ENCODE peak calls at places on chromosomes 1 and 21, in eight cellular contexts. One of them, this sample, is unnamed.

GRCh38 chr21:39634507-39634906 is 21.8 kb downstream of the B3GALT5 start:
- DNase-seq in lower lobe of right lung: no peak
- DNase-seq in lung: no peak
- DNase-seq in HCT116: no peak
- DNase-seq in thoracic aorta: no peak
- DNase-seq in progenitor cell of endocrine pancreas: no peak
- DNase-seq in CD8-positive, alpha-beta T cell: no peak
- DNase-seq in fibroblast of mammary gland: no peak
- DNase-seq in this sample: no peak

GRCh38 chr1:169368406-169368769 is 393 bp downstream of the BLZF1 start:
- DNase-seq in progenitor cell of endocrine pancreas: no peak
- DNase-seq in HCT116: no peak
- DNase-seq in thoracic aorta: no peak
- DNase-seq in fibroblast of mammary gland: peak; percentile 15
- DNase-seq in lower lobe of right lung: no peak
- DNase-seq in lung: no peak
- DNase-seq in CD8-positive, alpha-beta T cell: peak; percentile 19
- DNase-seq in this sample: no peak

GRCh38 chr1:46764406-46764805 is 34.4 kb upstream of the CYP4B1 start:
- DNase-seq in thoracic aorta: no peak
- DNase-seq in fibroblast of mammary gland: no peak
- DNase-seq in lung: no peak
- DNase-seq in progenitor cell of endocrine pancreas: no peak
- DNase-seq in CD8-positive, alpha-beta T cell: no peak
- DNase-seq in lower lobe of right lung: no peak
- DNase-seq in HCT116: no peak
- DNase-seq in this sample: no peak

GRCh38 chr1:151436985-151437384 is 22.3 kb downstream of the POGZ start:
- DNase-seq in progenitor cell of endocrine pancreas: no peak
- DNase-seq in lung: no peak
- DNase-seq in lower lobe of right lung: no peak
- DNase-seq in CD8-positive, alpha-beta T cell: no peak
- DNase-seq in thoracic aorta: no peak
- DNase-seq in fibroblast of mammary gland: no peak
- DNase-seq in HCT116: no peak
- DNase-seq in this sample: no peak

GRCh38 chr1:111538343-111539035 is 35.1 kb upstream of the ADORA3 start:
- DNase-seq in thoracic aorta: no peak
- DNase-seq in lung: no peak
- DNase-seq in HCT116: no peak
- DNase-seq in lower lobe of right lung: no peak
- DNase-seq in CD8-positive, alpha-beta T cell: no peak
- DNase-seq in progenitor cell of endocrine pancreas: no peak
- DNase-seq in fibroblast of mammary gland: peak; percentile 93
- DNase-seq in this sample: no peak

GRCh38 chr1:67889940-67890567 is 56.8 kb upstream of the GNG12 start:
- DNase-seq in HCT116: peak; percentile 50
- DNase-seq in thoracic aorta: no peak
- DNase-seq in progenitor cell of endocrine pancreas: no peak
- DNase-seq in CD8-positive, alpha-beta T cell: no peak
- DNase-seq in lung: peak; percentile 38
- DNase-seq in fibroblast of mammary gland: peak; percentile 92
- DNase-seq in lower lobe of right lung: no peak
- DNase-seq in this sample: no peak

GRCh38 chr1:232033285-232033684 is 406.7 kb downstream of the DISC1 start:
- DNase-seq in fibroblast of mammary gland: no peak
- DNase-seq in HCT116: no peak
- DNase-seq in progenitor cell of endocrine pancreas: no peak
- DNase-seq in lower lobe of right lung: no peak
- DNase-seq in CD8-positive, alpha-beta T cell: no peak
- DNase-seq in lung: no peak
- DNase-seq in thoracic aorta: no peak
- DNase-seq in this sample: no peak

GRCh38 chr1:99675994-99676393 is 30.1 kb downstream of the PALMD start:
- DNase-seq in fibroblast of mammary gland: no peak
- DNase-seq in HCT116: no peak
- DNase-seq in CD8-positive, alpha-beta T cell: no peak
- DNase-seq in lower lobe of right lung: no peak
- DNase-seq in progenitor cell of endocrine pancreas: no peak
- DNase-seq in thoracic aorta: no peak
- DNase-seq in lung: no peak
- DNase-seq in this sample: no peak

GRCh38 chr1:108327534-108328462 is 83.9 kb upstream of the NBPF4 start:
- DNase-seq in fibroblast of mammary gland: no peak
- DNase-seq in lung: no peak
- DNase-seq in HCT116: peak; percentile 13
- DNase-seq in thoracic aorta: no peak
- DNase-seq in progenitor cell of endocrine pancreas: no peak
- DNase-seq in lower lobe of right lung: no peak
- DNase-seq in CD8-positive, alpha-beta T cell: no peak
- DNase-seq in this sample: no peak

GRCh38 chr1:200351826-200352549 is 57.8 kb downstream of the ZNF281 start:
- DNase-seq in thoracic aorta: no peak
- DNase-seq in HCT116: no peak
- DNase-seq in CD8-positive, alpha-beta T cell: no peak
- DNase-seq in lung: no peak
- DNase-seq in fibroblast of mammary gland: peak; percentile 97
- DNase-seq in lower lobe of right lung: no peak
- DNase-seq in progenitor cell of endocrine pancreas: no peak
- DNase-seq in this sample: peak; percentile 58

GRCh38 chr1:110513511-110513910 is 5.5 kb downstream of the KCNA10 start:
- DNase-seq in lung: no peak
- DNase-seq in CD8-positive, alpha-beta T cell: no peak
- DNase-seq in progenitor cell of endocrine pancreas: no peak
- DNase-seq in HCT116: no peak
- DNase-seq in fibroblast of mammary gland: peak; percentile 7
- DNase-seq in lower lobe of right lung: no peak
- DNase-seq in thoracic aorta: no peak
- DNase-seq in this sample: no peak

DNA sequence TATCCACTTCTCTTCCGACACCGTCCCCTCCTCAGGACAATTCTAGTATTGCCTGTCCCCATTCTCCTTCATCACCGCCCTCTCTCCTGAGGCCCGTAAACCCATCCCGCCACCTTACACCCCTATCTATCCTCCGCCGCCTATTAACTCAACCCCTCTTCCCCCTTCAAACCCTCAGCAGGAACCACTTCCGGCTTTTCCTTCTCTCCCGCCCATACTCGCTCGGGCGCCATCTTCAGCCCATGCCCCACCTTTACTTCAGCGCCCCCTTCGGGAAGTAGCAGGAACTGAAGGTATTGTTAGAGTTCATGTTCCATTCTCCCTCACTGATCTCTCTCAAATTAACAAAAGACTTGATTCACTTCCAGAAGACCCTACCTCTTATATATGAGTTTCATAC is 31.6 kb downstream of the VN1R5 start:
- DNase-seq in thoracic aorta: no peak
- DNase-seq in progenitor cell of endocrine pancreas: no peak
- DNase-seq in fibroblast of mammary gland: no peak
- DNase-seq in lower lobe of right lung: no peak
- DNase-seq in lung: no peak
- DNase-seq in HCT116: no peak
- DNase-seq in CD8-positive, alpha-beta T cell: no peak
- DNase-seq in this sample: no peak
- TF ChIP-seq CTCF in thoracic aorta: no peak
- TF ChIP-seq CTCF in progenitor cell of endocrine pancreas: no peak
- TF ChIP-seq CTCF in fibroblast of mammary gland: peak; percentile 2
- TF ChIP-seq CTCF in lower lobe of right lung: no peak
- TF ChIP-seq CTCF in lung: no peak
- TF ChIP-seq CTCF in HCT116: peak; percentile 55
- TF ChIP-seq CTCF in CD8-positive, alpha-beta T cell: no peak
- TF ChIP-seq CTCF in this sample: no peak

DNA sequence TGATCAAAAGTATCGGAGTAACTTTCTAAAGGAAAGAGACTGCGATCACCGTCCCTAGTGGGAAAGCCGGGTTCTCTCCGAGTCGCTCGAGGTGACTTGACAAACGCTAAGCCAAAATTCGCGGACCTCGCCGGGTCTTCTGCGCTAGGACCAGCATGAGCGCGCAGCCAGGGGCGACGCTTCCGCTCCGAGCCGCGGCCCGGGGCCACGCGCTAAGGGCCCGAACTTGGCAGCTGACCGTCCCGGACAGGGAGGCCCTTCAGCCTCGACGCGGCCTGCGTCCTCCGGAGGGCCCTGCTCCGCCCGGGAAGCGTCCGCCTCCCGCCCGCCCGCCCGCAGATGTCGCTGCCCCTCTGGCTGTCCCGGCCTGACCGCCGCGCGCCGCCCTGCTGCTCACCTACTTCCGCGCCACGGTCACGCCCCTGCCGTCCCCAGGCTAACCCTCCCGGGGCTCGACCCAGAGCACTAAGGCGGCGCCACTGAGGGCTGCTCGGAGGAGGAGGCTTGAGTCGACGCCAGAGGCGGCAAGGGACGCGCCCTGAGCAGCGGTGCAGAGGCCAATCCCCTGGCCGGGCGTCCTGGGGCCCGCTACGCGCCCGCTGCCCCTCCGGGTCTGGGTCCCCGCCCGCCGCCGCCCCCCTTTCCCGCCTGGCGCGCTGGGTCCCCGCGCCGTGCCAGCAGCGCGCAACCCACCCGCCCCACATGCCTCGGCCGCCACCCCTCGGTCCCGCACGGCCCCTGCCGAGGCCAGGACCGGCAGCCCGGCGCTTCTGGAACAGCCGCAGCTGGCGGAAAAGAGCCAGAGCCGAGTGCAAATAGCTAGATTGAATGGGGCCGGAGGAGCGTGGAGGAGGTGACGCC is 896 bp upstream of the DUSP10 start:
- DNase-seq in thoracic aorta: peak; percentile 43
- DNase-seq in fibroblast of mammary gland: peak; percentile 77
- DNase-seq in lower lobe of right lung: peak; percentile 96
- DNase-seq in HCT116: peak; percentile 48
- DNase-seq in lung: peak; percentile 91
- DNase-seq in CD8-positive, alpha-beta T cell: peak; percentile 63
- DNase-seq in progenitor cell of endocrine pancreas: peak; percentile 68
- DNase-seq in this sample: peak; percentile 90
- TF ChIP-seq CTCF in thoracic aorta: no peak
- TF ChIP-seq CTCF in fibroblast of mammary gland: no peak
- TF ChIP-seq CTCF in lower lobe of right lung: peak; percentile 43
- TF ChIP-seq CTCF in HCT116: no peak
- TF ChIP-seq CTCF in lung: no peak
- TF ChIP-seq CTCF in CD8-positive, alpha-beta T cell: no peak
- TF ChIP-seq CTCF in progenitor cell of endocrine pancreas: peak; percentile 22
- TF ChIP-seq CTCF in this sample: peak; percentile 53

GRCh38 chr1:5754817-5755551 is 237.2 kb downstream of the NPHP4 start:
- DNase-seq in fibroblast of mammary gland: no peak
- DNase-seq in HCT116: no peak
- DNase-seq in thoracic aorta: no peak
- DNase-seq in progenitor cell of endocrine pancreas: no peak
- DNase-seq in CD8-positive, alpha-beta T cell: no peak
- DNase-seq in lung: no peak
- DNase-seq in lower lobe of right lung: peak; percentile 11
- DNase-seq in this sample: no peak

GRCh38 chr1:5753431-5754078 is 238.7 kb downstream of the NPHP4 start:
- DNase-seq in lower lobe of right lung: peak; percentile 34
- DNase-seq in thoracic aorta: no peak
- DNase-seq in progenitor cell of endocrine pancreas: no peak
- DNase-seq in HCT116: no peak
- DNase-seq in CD8-positive, alpha-beta T cell: no peak
- DNase-seq in lung: no peak
- DNase-seq in fibroblast of mammary gland: no peak
- DNase-seq in this sample: no peak

GRCh38 chr1:5755552-5756125 is 236.6 kb downstream of the NPHP4 start:
- DNase-seq in HCT116: no peak
- DNase-seq in fibroblast of mammary gland: no peak
- DNase-seq in CD8-positive, alpha-beta T cell: no peak
- DNase-seq in progenitor cell of endocrine pancreas: no peak
- DNase-seq in lung: no peak
- DNase-seq in thoracic aorta: no peak
- DNase-seq in lower lobe of right lung: peak; percentile 29
- DNase-seq in this sample: no peak

GRCh38 chr1:5752715-5753330 is 239.4 kb downstream of the NPHP4 start:
- DNase-seq in HCT116: no peak
- DNase-seq in lung: no peak
- DNase-seq in progenitor cell of endocrine pancreas: no peak
- DNase-seq in lower lobe of right lung: no peak
- DNase-seq in thoracic aorta: no peak
- DNase-seq in CD8-positive, alpha-beta T cell: no peak
- DNase-seq in fibroblast of mammary gland: no peak
- DNase-seq in this sample: no peak

GRCh38 chr1:5754079-5754431 is 238.2 kb downstream of the NPHP4 start:
- DNase-seq in progenitor cell of endocrine pancreas: no peak
- DNase-seq in lower lobe of right lung: no peak
- DNase-seq in HCT116: no peak
- DNase-seq in CD8-positive, alpha-beta T cell: no peak
- DNase-seq in fibroblast of mammary gland: no peak
- DNase-seq in lung: no peak
- DNase-seq in thoracic aorta: no peak
- DNase-seq in this sample: no peak
- TF ChIP-seq CTCF in progenitor cell of endocrine pancreas: no peak
- TF ChIP-seq CTCF in lower lobe of right lung: no peak
- TF ChIP-seq CTCF in HCT116: no peak
- TF ChIP-seq CTCF in CD8-positive, alpha-beta T cell: no peak
- TF ChIP-seq CTCF in fibroblast of mammary gland: no peak
- TF ChIP-seq CTCF in lung: no peak
- TF ChIP-seq CTCF in thoracic aorta: no peak
- TF ChIP-seq CTCF in this sample: no peak

GRCh38 chr1:230713547-230713914 is 391 bp downstream of the AGT start:
- DNase-seq in lower lobe of right lung: no peak
- DNase-seq in CD8-positive, alpha-beta T cell: no peak
- DNase-seq in fibroblast of mammary gland: no peak
- DNase-seq in lung: no peak
- DNase-seq in progenitor cell of endocrine pancreas: no peak
- DNase-seq in thoracic aorta: no peak
- DNase-seq in HCT116: no peak
- DNase-seq in this sample: no peak

GRCh38 chr1:230713915-230714764 is at the start of gene AGT:
- DNase-seq in CD8-positive, alpha-beta T cell: no peak
- DNase-seq in progenitor cell of endocrine pancreas: no peak
- DNase-seq in fibroblast of mammary gland: peak; percentile 87
- DNase-seq in thoracic aorta: peak; percentile 31
- DNase-seq in HCT116: no peak
- DNase-seq in lower lobe of right lung: no peak
- DNase-seq in lung: peak; percentile 47
- DNase-seq in this sample: no peak

GRCh38 chr1:230712470-230712942 is 1.4 kb downstream of the AGT start:
- DNase-seq in fibroblast of mammary gland: no peak
- DNase-seq in thoracic aorta: no peak
- DNase-seq in lower lobe of right lung: no peak
- DNase-seq in CD8-positive, alpha-beta T cell: no peak
- DNase-seq in lung: no peak
- DNase-seq in progenitor cell of endocrine pancreas: no peak
- DNase-seq in HCT116: no peak
- DNase-seq in this sample: no peak

GRCh38 chr1:230711245-230711644 is 2.7 kb downstream of the AGT start:
- DNase-seq in fibroblast of mammary gland: no peak
- DNase-seq in progenitor cell of endocrine pancreas: no peak
- DNase-seq in CD8-positive, alpha-beta T cell: no peak
- DNase-seq in lower lobe of right lung: no peak
- DNase-seq in lung: no peak
- DNase-seq in thoracic aorta: no peak
- DNase-seq in HCT116: no peak
- DNase-seq in this sample: no peak

DNA sequence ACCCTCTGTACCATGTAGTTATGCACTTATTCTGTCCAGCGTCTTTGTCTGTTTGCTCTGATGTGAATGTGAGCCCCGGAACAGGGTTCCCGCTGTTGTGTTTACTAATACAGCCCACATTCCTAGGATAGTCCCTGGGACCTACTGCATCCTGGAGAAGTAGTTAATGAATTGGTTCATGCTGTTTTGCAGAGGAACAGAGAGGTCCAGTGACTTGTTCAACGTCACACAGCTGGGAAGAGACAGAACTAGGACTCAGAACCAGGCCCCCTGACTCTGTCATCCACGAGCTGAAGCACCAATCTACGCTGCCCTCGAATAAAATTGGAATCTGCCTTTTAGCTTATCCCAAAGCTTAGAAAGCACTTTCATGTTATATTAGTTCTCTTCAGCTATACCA is 784 bp downstream of the AGT start:
- DNase-seq in lung: no peak
- DNase-seq in HCT116: no peak
- DNase-seq in thoracic aorta: no peak
- DNase-seq in CD8-positive, alpha-beta T cell: no peak
- DNase-seq in lower lobe of right lung: no peak
- DNase-seq in progenitor cell of endocrine pancreas: no peak
- DNase-seq in fibroblast of mammary gland: no peak
- DNase-seq in this sample: no peak
- TF ChIP-seq CTCF in lung: no peak
- TF ChIP-seq CTCF in HCT116: no peak
- TF ChIP-seq CTCF in thoracic aorta: no peak
- TF ChIP-seq CTCF in CD8-positive, alpha-beta T cell: no peak
- TF ChIP-seq CTCF in lower lobe of right lung: no peak
- TF ChIP-seq CTCF in progenitor cell of endocrine pancreas: no peak
- TF ChIP-seq CTCF in fibroblast of mammary gland: no peak
- TF ChIP-seq CTCF in this sample: no peak

This sample was measured in CD14-positive monocyte.